ENCODE peak calls at places on chromosome 10, in ten cellular contexts. E is HT1080; Y is esophagus squamous epithelium; G is A549; A is stimulated activated effector memory CD8-positive, alpha-beta T cell treated with anti-CD3 and anti-CD28 coated beads, Interleukin-12 subunit alpha, Interleukin-12 subunit beta, amount 100 ng/mL, for 72 hours; U is HCEC 1CT; B is activated T-cell treated with anti-CD3 and anti-CD28 coated beads for 1 hour; P is stimulated activated CD4-positive, alpha-beta T cell treated with anti-CD3 and anti-CD28 coated beads, Interleukin-1b, Interleukin-23, amount 100 ng/mL, for 1 hour; K is left cardiac atrium; H is CD4-positive, alpha-beta T cell. L is an unnamed sample.

GRCh38 chr10:29067161-29067560 is 221.7 kb upstream of the LYZL1 start:
- DNase-seq in B (no peak), Y (no peak), K (no peak), U (no peak), P (no peak), H (no peak), A (no peak), E (no peak), G (no peak), L (no peak)

GRCh38 chr10:112262556-112262955 is 20.6 kb upstream of the TECTB start:
- DNase-seq in Y (no peak), K (no peak), U (peak), H (no peak), P (no peak), E (no peak), B (no peak), A (no peak), G (no peak), L (no peak)

GRCh38 chr10:126876456-126876855 is 28.8 kb upstream of the DOCK1 start:
- DNase-seq in H (no peak), A (no peak), U (no peak), P (no peak), G (no peak), K (no peak), Y (no peak), E (no peak), B (no peak), L (no peak)

GRCh38 chr10:42367532-42368230 is 270.7 kb downstream of the ZNF33B start:
- DNase-seq in P (no peak), A (peak), Y (peak), B (no peak), K (peak), E (peak), H (no peak), U (peak), G (no peak), L (no peak)

GRCh38 chr10:74093530-74094164 is 57.0 kb downstream of the AP3M1 start:
- DNase-seq in B (no peak), Y (no peak), A (no peak), G (no peak), U (no peak), K (no peak), H (no peak), P (no peak), E (no peak), L (no peak)

GRCh38 chr10:30155401-30155800 is 96.0 kb upstream of the JCAD start:
- DNase-seq in A (no peak), U (no peak), P (no peak), B (no peak), Y (no peak), K (peak), E (peak), G (no peak), H (no peak), L (no peak)

GRCh38 chr10:67837519-67838314 is at the start of gene DNAJC12:
- DNase-seq in P (no peak), U (peak), K (no peak), B (no peak), A (no peak), E (peak), H (no peak), Y (no peak), G (peak), L (no peak)

GRCh38 chr10:108779501-108779900 is 1143.8 kb downstream of the XPNPEP1 start:
- DNase-seq in E (no peak), P (no peak), H (no peak), G (no peak), Y (no peak), B (no peak), U (no peak), K (no peak), A (no peak), L (no peak)

GRCh38 chr10:100741386-100742066 is 3.9 kb upstream of the PAX2 start:
- DNase-seq in Y (no peak), E (no peak), B (no peak), P (no peak), G (no peak), A (no peak), U (no peak), K (no peak), H (no peak), L (no peak)